ENCODE peak calls at places on chromosomes 11 and 22, in four cellular contexts. T is Peyer's patch, E is esophagus muscularis mucosa, G is heart left ventricle. J is an unnamed sample.

GRCh38 chr22:25354456-25354855 is 135.0 kb downstream of the CRYBB2 start:
- DNase-seq in G (no peak), T (peak), E (no peak), J (peak)

GRCh38 chr22:32695451-32695891 is 106.0 kb upstream of the TIMP3 start:
- DNase-seq in T (peak), E (no peak), G (no peak), J (no peak)

GRCh38 chr11:9594267-9595046 is 21.0 kb downstream of the WEE1 start:
- DNase-seq in E (no peak), G (no peak), T (no peak), J (peak)

GRCh38 chr22:38870791-38871359 is 1.1 kb downstream of the CBX6 start:
- DNase-seq in E (no peak), G (no peak), T (peak), J (peak)

GRCh38 chr11:33734441-33735165 is 1.6 kb downstream of the CD59 start:
- DNase-seq in T (no peak), E (no peak), G (no peak), J (peak)

GRCh38 chr11:76783901-76784813 is 1.0 kb downstream of the TSKU start:
- DNase-seq in G (peak), T (no peak), E (no peak), J (no peak)

GRCh38 chr11:46391578-46392420 is at the start of gene CHRM4:
- DNase-seq in T (no peak), E (no peak), G (no peak), J (no peak)

GRCh38 chr11:5234390-5234834 is at the start of gene HBD:
- DNase-seq in E (no peak), G (no peak), T (no peak), J (no peak)

GRCh38 chr11:72483412-72484186 is 49.3 kb upstream of the CLPB start:
- DNase-seq in G (no peak), E (no peak), T (no peak), J (no peak)

GRCh38 chr11:2289350-2289749 is 12.4 kb downstream of the C11orf21 start:
- DNase-seq in T (no peak), G (peak), E (no peak), J (no peak)

GRCh38 chr11:9367551-9367950 is 16.9 kb upstream of the IPO7 start:
- DNase-seq in T (no peak), G (no peak), E (no peak), J (no peak)

GRCh38 chr11:76567261-76567660 is 103.3 kb downstream of the LRRC32 start:
- DNase-seq in T (no peak), E (no peak), G (no peak), J (no peak)

GRCh38 chr11:30106782-30107181 is 90.0 kb upstream of the KCNA4 start:
- DNase-seq in T (no peak), G (no peak), E (no peak), J (no peak)

GRCh38 chr11:22536036-22536435 is 89.6 kb downstream of the FANCF start:
- DNase-seq in T (no peak), G (no peak), E (no peak), J (no peak)

GRCh38 chr11:42857344-42857743 is 454.5 kb upstream of the API5 start:
- DNase-seq in T (no peak), G (no peak), E (no peak), J (no peak)

GRCh38 chr11:102268083-102268984 is 49.0 kb upstream of the BIRC3 start:
- DNase-seq in G (peak), T (peak), E (no peak), J (peak)
- TF ChIP-seq POLR2A in G (no peak), T (peak), E (no peak), J (no peak)

GRCh38 chr11:19846654-19847330 is 134.2 kb downstream of the NAV2 start:
- DNase-seq in T (no peak), E (no peak), G (no peak), J (no peak)
- H3K27ac ChIP-seq in T (no peak), E (no peak), G (peak), J (no peak)

GRCh38 chr11:119751281-119752060 is 22.5 kb upstream of the NECTIN1 start:
- DNase-seq in G (no peak), E (no peak), T (no peak), J (no peak)
- TF ChIP-seq POLR2A in G (no peak), E (no peak), T (no peak), J (no peak)

GRCh38 chr11:75146711-75147110 is 4.2 kb upstream of the SLCO2B1 start:
- DNase-seq in E (no peak), G (no peak), T (no peak), J (peak)

GRCh38 chr11:75145972-75146519 is 4.9 kb upstream of the SLCO2B1 start:
- DNase-seq in E (no peak), T (no peak), G (no peak), J (peak)

GRCh38 chr11:75148436-75148983 is 2.4 kb upstream of the SLCO2B1 start:
- DNase-seq in G (no peak), E (no peak), T (no peak), J (no peak)

GRCh38 chr11:75147875-75148263 is 3.0 kb upstream of the SLCO2B1 start:
- DNase-seq in G (no peak), E (no peak), T (no peak), J (peak)

DNA sequence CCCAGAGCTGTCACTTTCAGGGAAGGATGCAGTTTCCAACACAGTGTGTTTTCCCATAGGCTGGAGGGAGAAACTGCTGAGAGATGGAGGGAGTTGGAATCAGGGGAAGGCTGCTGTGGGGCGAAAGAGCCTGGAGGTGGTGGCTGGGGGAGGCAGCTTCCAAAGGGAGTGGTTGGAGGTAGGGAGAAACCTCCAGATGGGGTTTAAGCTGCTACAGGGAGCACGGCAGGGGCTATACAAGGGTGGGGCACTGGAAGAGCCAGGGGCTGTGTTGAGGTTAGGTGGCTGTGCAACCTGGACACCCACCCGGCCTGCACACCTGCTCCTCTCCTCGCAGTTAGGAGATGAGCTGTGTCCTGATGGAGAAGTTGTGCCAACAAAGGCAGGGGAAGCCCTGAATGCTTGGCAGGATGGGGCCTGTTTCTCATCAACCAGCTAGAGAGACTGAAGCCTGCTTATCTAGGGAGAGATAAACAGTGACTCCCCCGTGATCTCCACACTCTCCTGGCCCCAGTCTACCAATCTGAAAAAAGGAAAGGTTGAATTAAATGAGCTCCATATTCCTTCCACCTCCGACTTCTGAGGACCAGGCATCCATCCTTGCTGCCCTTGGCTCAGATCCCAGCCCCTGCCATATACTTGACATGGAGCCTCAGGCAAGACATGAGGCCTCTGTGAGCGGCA is 3.6 kb upstream of the SLCO2B1 start:
- DNase-seq in T (no peak), G (no peak), E (no peak), J (no peak)
- H3K27ac ChIP-seq in T (no peak), G (no peak), E (no peak), J (no peak)

GRCh38 chr11:102279641-102280170 is 37.6 kb upstream of the BIRC3 start:
- DNase-seq in T (peak), G (no peak), E (no peak), J (no peak)
- TF ChIP-seq POLR2A in T (no peak), G (no peak), E (no peak), J (no peak)

GRCh38 chr11:69644071-69644961 is 3.4 kb downstream of the CCND1 start:
- DNase-seq in T (no peak), G (peak), E (no peak), J (peak)
- H3K27ac ChIP-seq in T (no peak), G (peak), E (peak), J (peak)